ENCODE peak calls at places on chromosomes 3 and 15, in five cellular contexts. One of them, this sample, is unnamed.

GRCh38 chr15:24878153-24878552 is 76.6 kb upstream of the SNRPN start:
- DNase-seq in activated CD4-positive, alpha-beta T cell treated with anti-CD3 and anti-CD28 coated beads, Interleukin-2, amount 50 U/mL, for 4 hours: no peak
- DNase-seq in fibroblast of gingiva: peak; percentile 5
- DNase-seq in T-cell: no peak
- DNase-seq in NCI-H510A treated with DMSO at 0.1 percent for 48 hours: no peak
- DNase-seq in this sample: peak; percentile 59

GRCh38 chr15:85414495-85414894 is 34.1 kb downstream of the AKAP13 start:
- DNase-seq in T-cell: no peak
- DNase-seq in NCI-H510A treated with DMSO at 0.1 percent for 48 hours: no peak
- DNase-seq in activated CD4-positive, alpha-beta T cell treated with anti-CD3 and anti-CD28 coated beads, Interleukin-2, amount 50 U/mL, for 4 hours: no peak
- DNase-seq in fibroblast of gingiva: peak; percentile 25
- DNase-seq in this sample: no peak

GRCh38 chr3:98504534-98504933 is 7.1 kb downstream of the OR5K2 start:
- DNase-seq in fibroblast of gingiva: no peak
- DNase-seq in activated CD4-positive, alpha-beta T cell treated with anti-CD3 and anti-CD28 coated beads, Interleukin-2, amount 50 U/mL, for 4 hours: no peak
- DNase-seq in NCI-H510A treated with DMSO at 0.1 percent for 48 hours: no peak
- DNase-seq in T-cell: no peak
- DNase-seq in this sample: no peak

GRCh38 chr3:52838561-52839267 is 3.9 kb upstream of the MUSTN1 start:
- DNase-seq in fibroblast of gingiva: no peak
- DNase-seq in T-cell: peak; percentile 8
- DNase-seq in NCI-H510A treated with DMSO at 0.1 percent for 48 hours: no peak
- DNase-seq in activated CD4-positive, alpha-beta T cell treated with anti-CD3 and anti-CD28 coated beads, Interleukin-2, amount 50 U/mL, for 4 hours: no peak
- DNase-seq in this sample: peak; percentile 18

GRCh38 chr3:50226888-50227389 is 9.1 kb upstream of the GNAI2 start:
- DNase-seq in T-cell: no peak
- DNase-seq in activated CD4-positive, alpha-beta T cell treated with anti-CD3 and anti-CD28 coated beads, Interleukin-2, amount 50 U/mL, for 4 hours: peak; percentile 21
- DNase-seq in fibroblast of gingiva: peak; percentile 42
- DNase-seq in NCI-H510A treated with DMSO at 0.1 percent for 48 hours: no peak
- DNase-seq in this sample: no peak

GRCh38 chr3:55609230-55610100 is 122.4 kb upstream of the WNT5A start:
- DNase-seq in fibroblast of gingiva: no peak
- DNase-seq in T-cell: no peak
- DNase-seq in NCI-H510A treated with DMSO at 0.1 percent for 48 hours: no peak
- DNase-seq in activated CD4-positive, alpha-beta T cell treated with anti-CD3 and anti-CD28 coated beads, Interleukin-2, amount 50 U/mL, for 4 hours: no peak
- DNase-seq in this sample: no peak

GRCh38 chr15:69468241-69469121 is 15.9 kb downstream of the RPLP1 start:
- DNase-seq in fibroblast of gingiva: no peak
- DNase-seq in activated CD4-positive, alpha-beta T cell treated with anti-CD3 and anti-CD28 coated beads, Interleukin-2, amount 50 U/mL, for 4 hours: peak; percentile 82
- DNase-seq in T-cell: peak; percentile 81
- DNase-seq in NCI-H510A treated with DMSO at 0.1 percent for 48 hours: peak; percentile 87
- DNase-seq in this sample: no peak

GRCh38 chr3:171376125-171376947 is 83.9 kb downstream of the TNIK start:
- DNase-seq in activated CD4-positive, alpha-beta T cell treated with anti-CD3 and anti-CD28 coated beads, Interleukin-2, amount 50 U/mL, for 4 hours: no peak
- DNase-seq in T-cell: no peak
- DNase-seq in fibroblast of gingiva: no peak
- DNase-seq in NCI-H510A treated with DMSO at 0.1 percent for 48 hours: no peak
- DNase-seq in this sample: no peak

GRCh38 chr15:92780816-92781215 is 119.3 kb upstream of the CHD2 start:
- DNase-seq in NCI-H510A treated with DMSO at 0.1 percent for 48 hours: no peak
- DNase-seq in activated CD4-positive, alpha-beta T cell treated with anti-CD3 and anti-CD28 coated beads, Interleukin-2, amount 50 U/mL, for 4 hours: no peak
- DNase-seq in T-cell: no peak
- DNase-seq in fibroblast of gingiva: no peak
- DNase-seq in this sample: no peak